ENCODE peak calls at places on chromosomes 5 and 9, in four cellular contexts. One of them, this sample, is unnamed.

GRCh38 chr9:92312887-92313623 is 12.1 kb downstream of the NOL8 start:
- DNase-seq in GM04504: no peak
- DNase-seq in cardiac septum: no peak
- DNase-seq in stimulated activated CD8-positive, alpha-beta memory T cell treated with anti-CD3 and anti-CD28 coated beads, Interleukin-12 subunit alpha, Interleukin-12 subunit beta, amount 100 ng/mL, for 4 hours: no peak
- DNase-seq in this sample: no peak

GRCh38 chr5:147835386-147835798 is 3.9 kb upstream of the SPINK1 start:
- DNase-seq in GM04504: no peak
- DNase-seq in cardiac septum: no peak
- DNase-seq in stimulated activated CD8-positive, alpha-beta memory T cell treated with anti-CD3 and anti-CD28 coated beads, Interleukin-12 subunit alpha, Interleukin-12 subunit beta, amount 100 ng/mL, for 4 hours: no peak
- DNase-seq in this sample: no peak

GRCh38 chr5:103562084-103562452 is 521 bp downstream of the NUDT12 start:
- DNase-seq in GM04504: no peak
- DNase-seq in cardiac septum: no peak
- DNase-seq in stimulated activated CD8-positive, alpha-beta memory T cell treated with anti-CD3 and anti-CD28 coated beads, Interleukin-12 subunit alpha, Interleukin-12 subunit beta, amount 100 ng/mL, for 4 hours: no peak
- DNase-seq in this sample: no peak

GRCh38 chr5:176810687-176811501 is 535 bp downstream of the UNC5A start:
- DNase-seq in GM04504: no peak
- DNase-seq in cardiac septum: no peak
- DNase-seq in stimulated activated CD8-positive, alpha-beta memory T cell treated with anti-CD3 and anti-CD28 coated beads, Interleukin-12 subunit alpha, Interleukin-12 subunit beta, amount 100 ng/mL, for 4 hours: no peak
- DNase-seq in this sample: no peak

GRCh38 chr5:53339962-53340540 is 140.4 kb upstream of the FST start:
- DNase-seq in GM04504: no peak
- DNase-seq in cardiac septum: no peak
- DNase-seq in stimulated activated CD8-positive, alpha-beta memory T cell treated with anti-CD3 and anti-CD28 coated beads, Interleukin-12 subunit alpha, Interleukin-12 subunit beta, amount 100 ng/mL, for 4 hours: no peak
- DNase-seq in this sample: no peak

GRCh38 chr9:36431078-36431477 is 31.0 kb upstream of the RNF38 start:
- DNase-seq in GM04504: no peak
- DNase-seq in cardiac septum: no peak
- DNase-seq in stimulated activated CD8-positive, alpha-beta memory T cell treated with anti-CD3 and anti-CD28 coated beads, Interleukin-12 subunit alpha, Interleukin-12 subunit beta, amount 100 ng/mL, for 4 hours: no peak
- DNase-seq in this sample: no peak

GRCh38 chr9:30574355-30575151 is 1809.9 kb upstream of the ACO1 start:
- DNase-seq in GM04504: no peak
- DNase-seq in cardiac septum: peak
- DNase-seq in stimulated activated CD8-positive, alpha-beta memory T cell treated with anti-CD3 and anti-CD28 coated beads, Interleukin-12 subunit alpha, Interleukin-12 subunit beta, amount 100 ng/mL, for 4 hours: no peak
- DNase-seq in this sample: no peak

GRCh38 chr5:81402180-81402930 is 8.4 kb upstream of the ACOT12 start:
- DNase-seq in GM04504: no peak
- DNase-seq in cardiac septum: no peak
- DNase-seq in stimulated activated CD8-positive, alpha-beta memory T cell treated with anti-CD3 and anti-CD28 coated beads, Interleukin-12 subunit alpha, Interleukin-12 subunit beta, amount 100 ng/mL, for 4 hours: no peak
- DNase-seq in this sample: no peak

GRCh38 chr5:54360089-54360488 is 49.7 kb upstream of the ARL15 start:
- DNase-seq in GM04504: peak
- DNase-seq in cardiac septum: no peak
- DNase-seq in stimulated activated CD8-positive, alpha-beta memory T cell treated with anti-CD3 and anti-CD28 coated beads, Interleukin-12 subunit alpha, Interleukin-12 subunit beta, amount 100 ng/mL, for 4 hours: no peak
- DNase-seq in this sample: no peak

GRCh38 chr5:106675674-106676073 is 995.1 kb downstream of the EFNA5 start:
- DNase-seq in GM04504: no peak
- DNase-seq in cardiac septum: no peak
- DNase-seq in stimulated activated CD8-positive, alpha-beta memory T cell treated with anti-CD3 and anti-CD28 coated beads, Interleukin-12 subunit alpha, Interleukin-12 subunit beta, amount 100 ng/mL, for 4 hours: no peak
- DNase-seq in this sample: no peak

GRCh38 chr5:150082889-150083288 is 3.5 kb downstream of the CSF1R start:
- DNase-seq in GM04504: no peak
- DNase-seq in cardiac septum: peak
- DNase-seq in stimulated activated CD8-positive, alpha-beta memory T cell treated with anti-CD3 and anti-CD28 coated beads, Interleukin-12 subunit alpha, Interleukin-12 subunit beta, amount 100 ng/mL, for 4 hours: no peak
- DNase-seq in this sample: no peak

GRCh38 chr9:15856591-15856990 is 303.7 kb downstream of the CCDC171 start:
- DNase-seq in GM04504: peak
- DNase-seq in cardiac septum: no peak
- DNase-seq in stimulated activated CD8-positive, alpha-beta memory T cell treated with anti-CD3 and anti-CD28 coated beads, Interleukin-12 subunit alpha, Interleukin-12 subunit beta, amount 100 ng/mL, for 4 hours: no peak
- DNase-seq in this sample: no peak

GRCh38 chr9:3181049-3181953 is 337.4 kb upstream of the PUM3 start:
- DNase-seq in GM04504: no peak
- DNase-seq in cardiac septum: no peak
- DNase-seq in stimulated activated CD8-positive, alpha-beta memory T cell treated with anti-CD3 and anti-CD28 coated beads, Interleukin-12 subunit alpha, Interleukin-12 subunit beta, amount 100 ng/mL, for 4 hours: no peak
- DNase-seq in this sample: no peak

GRCh38 chr9:137453643-137454081 is 5.5 kb downstream of the NSMF start:
- DNase-seq in GM04504: no peak
- DNase-seq in cardiac septum: peak
- DNase-seq in stimulated activated CD8-positive, alpha-beta memory T cell treated with anti-CD3 and anti-CD28 coated beads, Interleukin-12 subunit alpha, Interleukin-12 subunit beta, amount 100 ng/mL, for 4 hours: peak
- DNase-seq in this sample: peak

GRCh38 chr9:16396389-16396788 is 474.1 kb downstream of the BNC2 start:
- DNase-seq in GM04504: no peak
- DNase-seq in cardiac septum: no peak
- DNase-seq in stimulated activated CD8-positive, alpha-beta memory T cell treated with anti-CD3 and anti-CD28 coated beads, Interleukin-12 subunit alpha, Interleukin-12 subunit beta, amount 100 ng/mL, for 4 hours: no peak
- DNase-seq in this sample: no peak

GRCh38 chr9:4985376-4986266 is 549 bp downstream of the JAK2 start:
- DNase-seq in GM04504: no peak
- DNase-seq in cardiac septum: peak
- DNase-seq in stimulated activated CD8-positive, alpha-beta memory T cell treated with anti-CD3 and anti-CD28 coated beads, Interleukin-12 subunit alpha, Interleukin-12 subunit beta, amount 100 ng/mL, for 4 hours: no peak
- DNase-seq in this sample: no peak

GRCh38 chr5:7851617-7852289 is 820 bp upstream of the CFAP90 start:
- DNase-seq in GM04504: no peak
- DNase-seq in cardiac septum: no peak
- DNase-seq in stimulated activated CD8-positive, alpha-beta memory T cell treated with anti-CD3 and anti-CD28 coated beads, Interleukin-12 subunit alpha, Interleukin-12 subunit beta, amount 100 ng/mL, for 4 hours: no peak
- DNase-seq in this sample: no peak

GRCh38 chr5:179794575-179794974 is 789 bp downstream of the LTC4S start:
- DNase-seq in GM04504: no peak
- DNase-seq in cardiac septum: no peak
- DNase-seq in stimulated activated CD8-positive, alpha-beta memory T cell treated with anti-CD3 and anti-CD28 coated beads, Interleukin-12 subunit alpha, Interleukin-12 subunit beta, amount 100 ng/mL, for 4 hours: no peak
- DNase-seq in this sample: no peak

GRCh38 chr5:74442466-74442865 is 198.1 kb downstream of the ENC1 start:
- DNase-seq in GM04504: no peak
- DNase-seq in cardiac septum: no peak
- DNase-seq in stimulated activated CD8-positive, alpha-beta memory T cell treated with anti-CD3 and anti-CD28 coated beads, Interleukin-12 subunit alpha, Interleukin-12 subunit beta, amount 100 ng/mL, for 4 hours: no peak
- DNase-seq in this sample: no peak